ENCODE peak calls at places on chromosome 20, in six cellular contexts. One of them, this sample, is unnamed.

GRCh38 chr20:45946149-45946970 is 11.9 kb downstream of the PCIF1 start:
- DNase-seq in hepatocyte: peak; percentile 55
- DNase-seq in fibroblast of lung: peak; percentile 28
- DNase-seq in tibial nerve: peak; percentile 88
- DNase-seq in HL-60: peak; percentile 97
- DNase-seq in HCT116: no peak
- DNase-seq in this sample: peak; percentile 54

GRCh38 chr20:46408281-46408731 is 1.9 kb upstream of the ELMO2 start:
- DNase-seq in hepatocyte: no peak
- DNase-seq in fibroblast of lung: no peak
- DNase-seq in tibial nerve: no peak
- DNase-seq in HL-60: no peak
- DNase-seq in HCT116: no peak
- DNase-seq in this sample: no peak

GRCh38 chr20:15475483-15475882 is 1097.8 kb downstream of the KIF16B start:
- DNase-seq in hepatocyte: no peak
- DNase-seq in fibroblast of lung: no peak
- DNase-seq in tibial nerve: peak; percentile 10
- DNase-seq in HL-60: no peak
- DNase-seq in HCT116: no peak
- DNase-seq in this sample: peak; percentile 35

GRCh38 chr20:61810066-61810708 is 255.5 kb downstream of the TAF4 start:
- DNase-seq in hepatocyte: no peak
- DNase-seq in fibroblast of lung: no peak
- DNase-seq in tibial nerve: no peak
- DNase-seq in HL-60: no peak
- DNase-seq in HCT116: no peak
- DNase-seq in this sample: no peak

GRCh38 chr20:50057409-50058053 is 55.4 kb downstream of the UBE2V1 start:
- DNase-seq in hepatocyte: no peak
- DNase-seq in fibroblast of lung: no peak
- DNase-seq in tibial nerve: no peak
- DNase-seq in HL-60: no peak
- DNase-seq in HCT116: no peak
- DNase-seq in this sample: no peak

GRCh38 chr20:57662313-57663240 is 42.4 kb upstream of the ZBP1 start:
- DNase-seq in hepatocyte: no peak
- DNase-seq in fibroblast of lung: no peak
- DNase-seq in tibial nerve: no peak
- DNase-seq in HL-60: no peak
- DNase-seq in HCT116: no peak
- DNase-seq in this sample: peak; percentile 5

GRCh38 chr20:57772349-57772964 is 62.6 kb upstream of the PMEPA1 start:
- DNase-seq in hepatocyte: no peak
- DNase-seq in fibroblast of lung: peak; percentile 34
- DNase-seq in tibial nerve: no peak
- DNase-seq in HL-60: no peak
- DNase-seq in HCT116: no peak
- DNase-seq in this sample: no peak

GRCh38 chr20:5731753-5732366 is 18.3 kb upstream of the SHLD1 start:
- DNase-seq in hepatocyte: no peak
- DNase-seq in fibroblast of lung: no peak
- DNase-seq in tibial nerve: no peak
- DNase-seq in HL-60: peak; percentile 56
- DNase-seq in HCT116: no peak
- DNase-seq in this sample: no peak

DNA sequence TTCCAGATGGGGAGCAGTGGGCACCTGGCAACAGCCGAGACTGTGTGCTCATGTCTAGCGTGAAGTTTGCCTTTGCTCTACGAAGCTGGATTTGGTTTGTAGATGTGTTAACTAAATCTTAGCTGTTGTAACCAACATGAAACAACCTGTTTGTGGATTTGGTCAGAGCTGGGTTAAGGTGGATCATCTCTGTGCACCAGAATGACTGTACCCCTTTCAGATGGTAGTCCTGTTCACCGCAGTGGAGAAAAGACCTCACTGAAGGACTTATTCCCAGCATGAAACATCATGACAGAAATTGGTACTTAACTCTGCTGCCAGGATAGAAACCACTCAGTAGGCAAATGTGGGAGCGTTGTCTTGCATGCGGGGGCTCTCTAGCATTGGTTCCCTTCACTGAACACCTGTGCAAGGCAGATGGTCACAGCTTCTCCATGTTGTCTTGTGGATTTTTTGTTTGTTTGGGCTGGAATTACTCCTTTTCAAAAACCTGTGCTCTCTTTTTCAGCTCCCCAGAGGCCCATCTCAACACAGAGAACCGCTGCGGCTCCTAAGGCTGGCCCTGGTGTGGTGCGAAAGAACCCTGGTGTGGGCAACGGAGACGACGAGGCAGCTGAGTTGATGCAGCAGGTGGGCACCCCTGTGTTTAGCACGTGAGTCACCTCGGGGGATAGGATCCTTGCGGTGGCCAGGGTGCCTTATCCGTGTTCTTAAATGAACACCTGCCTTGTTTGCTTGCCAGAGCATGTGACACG is 19.3 kb upstream of the EFCAB8 start:
- DNase-seq in hepatocyte: no peak
- DNase-seq in fibroblast of lung: no peak
- DNase-seq in tibial nerve: no peak
- DNase-seq in HL-60: no peak
- DNase-seq in HCT116: no peak
- DNase-seq in this sample: no peak
- TF ChIP-seq CTCF in hepatocyte: no peak
- TF ChIP-seq CTCF in fibroblast of lung: no peak
- TF ChIP-seq CTCF in tibial nerve: no peak
- TF ChIP-seq CTCF in HL-60: no peak
- TF ChIP-seq CTCF in HCT116: no peak
- TF ChIP-seq CTCF in this sample: no peak

GRCh38 chr20:7137395-7138151 is 370.1 kb downstream of the BMP2 start:
- DNase-seq in hepatocyte: no peak
- DNase-seq in fibroblast of lung: no peak
- DNase-seq in tibial nerve: no peak
- DNase-seq in HL-60: no peak
- DNase-seq in HCT116: no peak
- DNase-seq in this sample: no peak

DNA sequence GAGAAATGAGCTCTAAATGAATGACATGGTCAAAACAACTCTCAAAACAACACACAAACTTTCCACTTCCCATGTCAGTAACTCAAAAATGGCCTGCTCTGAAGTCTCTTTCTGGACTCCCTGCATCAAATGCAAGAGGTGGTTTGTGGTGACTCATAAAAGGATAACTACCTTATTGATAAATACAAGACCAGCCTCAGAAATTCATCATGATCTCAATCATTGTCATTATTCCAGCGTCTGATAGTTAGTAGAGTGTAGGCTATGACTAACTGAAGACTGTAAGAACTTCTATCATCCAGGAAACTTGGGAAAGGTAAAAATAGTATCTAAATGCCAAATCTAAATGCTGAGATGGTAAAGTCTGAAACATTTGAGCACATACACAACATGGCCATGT is 369.4 kb downstream of the BMP2 start:
- DNase-seq in hepatocyte: no peak
- DNase-seq in fibroblast of lung: no peak
- DNase-seq in tibial nerve: no peak
- DNase-seq in HL-60: no peak
- DNase-seq in HCT116: no peak
- DNase-seq in this sample: no peak
- H3K27me3 ChIP-seq in hepatocyte: no peaks in the 10 kb centered on the region
- H3K27me3 ChIP-seq in fibroblast of lung: no peaks in the 10 kb centered on the region
- H3K27me3 ChIP-seq in tibial nerve: no peaks in the 10 kb centered on the region
- H3K27me3 ChIP-seq in HL-60: no peaks in the 10 kb centered on the region
- H3K27me3 ChIP-seq in HCT116: no peaks in the 10 kb centered on the region
- H3K27me3 ChIP-seq in this sample: no peaks in the 10 kb centered on the region

DNA sequence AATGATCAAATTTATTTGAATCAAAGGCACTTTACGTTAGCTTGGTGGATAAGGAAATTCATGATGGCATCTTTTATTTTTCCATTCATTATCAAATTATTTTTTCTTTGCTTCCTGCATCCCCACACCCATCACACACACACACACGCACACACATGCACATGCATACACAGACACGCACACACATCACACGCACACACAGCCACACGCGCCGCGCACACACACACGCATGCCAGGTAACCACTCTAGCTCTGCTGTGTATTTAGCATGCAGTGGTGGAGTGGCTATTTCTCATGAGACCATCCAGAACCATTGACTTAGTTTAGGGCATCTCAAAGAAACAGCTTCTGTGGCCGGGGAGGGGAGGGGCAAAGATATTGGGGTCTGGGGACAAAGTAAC is 47.0 kb downstream of the GNAS start:
- DNase-seq in hepatocyte: no peak
- DNase-seq in fibroblast of lung: no peak
- DNase-seq in tibial nerve: no peak
- DNase-seq in HL-60: no peak
- DNase-seq in HCT116: no peak
- DNase-seq in this sample: no peak
- H3K27ac ChIP-seq in hepatocyte: peak overlapping the region; percentile 56
- H3K27ac ChIP-seq in fibroblast of lung: no peak overlapping the region
- H3K27ac ChIP-seq in tibial nerve: no peak overlapping the region
- H3K27ac ChIP-seq in HL-60: no peak overlapping the region
- H3K27ac ChIP-seq in HCT116: no peak overlapping the region
- H3K27ac ChIP-seq in this sample: no peak overlapping the region

GRCh38 chr20:23820493-23820892 is 6.0 kb downstream of the CST2 start:
- DNase-seq in hepatocyte: no peak
- DNase-seq in fibroblast of lung: peak; percentile 37
- DNase-seq in tibial nerve: no peak
- DNase-seq in HL-60: no peak
- DNase-seq in HCT116: no peak
- DNase-seq in this sample: no peak
- TF ChIP-seq CTCF in hepatocyte: no peak
- TF ChIP-seq CTCF in fibroblast of lung: no peak
- TF ChIP-seq CTCF in tibial nerve: no peak
- TF ChIP-seq CTCF in HL-60: no peak
- TF ChIP-seq CTCF in HCT116: no peak
- TF ChIP-seq CTCF in this sample: no peak

GRCh38 chr20:63032026-63032800 is 25.4 kb upstream of the BHLHE23 start:
- DNase-seq in hepatocyte: no peak
- DNase-seq in fibroblast of lung: no peak
- DNase-seq in tibial nerve: no peak
- DNase-seq in HL-60: no peak
- DNase-seq in HCT116: no peak
- DNase-seq in this sample: no peak
- H3K27me3 ChIP-seq in hepatocyte: peaks cover 55% of the 10 kb centered on the region
- H3K27me3 ChIP-seq in fibroblast of lung: peaks cover 12% of the 10 kb centered on the region
- H3K27me3 ChIP-seq in tibial nerve: peaks cover 95% of the 10 kb centered on the region
- H3K27me3 ChIP-seq in HL-60: peaks cover 22% of the 10 kb centered on the region
- H3K27me3 ChIP-seq in HCT116: no peaks in the 10 kb centered on the region
- H3K27me3 ChIP-seq in this sample: peaks cover 89% of the 10 kb centered on the region

DNA sequence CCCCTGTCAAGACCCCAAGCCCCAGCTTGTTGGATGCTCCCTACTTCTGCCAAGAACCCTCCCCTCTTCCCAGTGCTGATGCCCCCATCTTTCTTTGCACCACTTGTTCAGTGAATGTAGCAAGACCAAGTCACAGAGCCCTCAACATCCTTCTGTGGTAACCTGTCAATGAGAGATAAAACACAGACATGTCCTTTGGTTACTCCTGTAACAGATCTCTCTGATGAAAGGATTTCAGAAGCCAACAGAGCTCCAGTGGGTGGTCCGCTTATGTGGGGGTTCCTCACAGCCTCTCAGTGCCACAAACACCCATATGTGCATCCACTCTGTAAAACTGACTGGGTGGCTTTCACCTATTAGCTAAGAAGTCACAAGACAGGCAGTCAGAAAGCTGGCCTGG is 93.2 kb upstream of the CST7 start:
- DNase-seq in hepatocyte: no peak
- DNase-seq in fibroblast of lung: no peak
- DNase-seq in tibial nerve: no peak
- DNase-seq in HL-60: no peak
- DNase-seq in HCT116: no peak
- DNase-seq in this sample: no peak
- H3K27ac ChIP-seq in hepatocyte: no peak overlapping the region
- H3K27ac ChIP-seq in fibroblast of lung: no peak overlapping the region
- H3K27ac ChIP-seq in tibial nerve: no peak overlapping the region
- H3K27ac ChIP-seq in HL-60: no peak overlapping the region
- H3K27ac ChIP-seq in HCT116: no peak overlapping the region
- H3K27ac ChIP-seq in this sample: no peak overlapping the region